ENCODE peak calls at places on chromosomes 13 and 19, in six cellular contexts. Z, B, J, D, S and I are unnamed samples.

GRCh38 chr19:43820861-43821215 is 6.3 kb upstream of the ZNF283 start:
- DNase-seq in B (no peak), S (no peak), Z (no peak), D (no peak), J (no peak), I (no peak)

GRCh38 chr19:35139618-35139943 is 957 bp downstream of the FXYD1 start:
- DNase-seq in D (no peak), J (no peak), Z (no peak), B (no peak), S (no peak), I (no peak)

GRCh38 chr13:97307882-97308624 is 85.9 kb downstream of the MBNL2 start:
- DNase-seq in S (no peak), Z (no peak), J (peak; percentile 63), B (no peak), D (no peak), I (peak; percentile 46)

GRCh38 chr13:85638815-85639393 is 160.3 kb downstream of the SLITRK6 start:
- DNase-seq in B (no peak), D (no peak), Z (no peak), S (no peak), J (no peak), I (no peak)

GRCh38 chr19:17965370-17966114 is 1.4 kb upstream of the KCNN1 start:
- DNase-seq in D (no peak), J (no peak), B (no peak), Z (no peak), S (no peak), I (no peak)

GRCh38 chr13:73317140-73317539 is 258.3 kb downstream of the KLF5 start:
- DNase-seq in S (no peak), Z (no peak), D (no peak), B (no peak), J (no peak), I (no peak)

GRCh38 chr19:28815257-28815656 is 397.7 kb downstream of the UQCRFS1 start:
- DNase-seq in Z (no peak), S (no peak), D (no peak), B (no peak), J (no peak), I (no peak)

GRCh38 chr19:3420244-3420755 is 53.9 kb downstream of the NFIC start:
- DNase-seq in B (no peak), J (no peak), S (no peak), D (no peak), Z (no peak), I (no peak)

GRCh38 chr13:24670927-24671326 is 9.3 kb upstream of the ATP12A start:
- DNase-seq in J (peak; percentile 23), D (no peak), B (peak; percentile 55), S (no peak), Z (no peak), I (peak; percentile 29)

DNA sequence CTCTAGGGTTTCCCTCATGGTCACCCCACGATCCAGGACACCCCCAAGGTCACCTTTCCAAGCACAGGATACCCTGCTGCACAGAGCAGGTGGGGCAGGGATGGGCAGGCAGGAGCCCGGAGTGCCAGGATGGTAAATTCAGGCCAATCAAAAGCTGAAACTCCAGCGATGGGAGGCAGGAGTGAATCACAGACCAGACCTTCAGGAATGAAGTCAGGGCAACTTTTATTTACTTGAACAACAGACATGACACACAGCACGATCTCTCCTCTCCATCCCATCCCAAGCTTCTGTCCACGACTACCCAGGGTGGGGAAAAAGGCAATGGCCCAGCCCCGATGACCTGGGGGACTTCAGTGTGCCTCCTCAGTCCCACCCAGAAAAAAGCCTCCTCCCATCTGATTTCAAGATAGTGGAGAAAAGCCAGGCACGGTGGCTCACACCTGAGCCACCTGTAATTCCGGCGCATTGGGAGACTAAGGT is 39.1 kb downstream of the ZSWIM4 start:
- DNase-seq in D (no peak), S (no peak), Z (no peak), J (peak; percentile 47), B (peak; percentile 38), I (peak; percentile 69)
- H3K27ac ChIP-seq in D (peak overlapping the region; percentile 71), S (peak overlapping the region; percentile 74), Z (no peak overlapping the region), J (no peak overlapping the region), B (no peak overlapping the region), I (peak overlapping the region; percentile 59)

GRCh38 chr19:15418588-15419412 is at the start of gene AKAP8L:
- DNase-seq in D (peak; percentile 100), B (peak; percentile 99), J (peak; percentile 100), S (peak; percentile 97), Z (peak; percentile 98), I (peak; percentile 99)

GRCh38 chr19:15418112-15418587 is 638 bp downstream of the AKAP8L start:
- DNase-seq in S (no peak), Z (no peak), J (peak; percentile 50), B (no peak), D (no peak), I (no peak)

GRCh38 chr19:15419413-15420025 is 731 bp upstream of the AKAP8L start:
- DNase-seq in Z (no peak), J (peak; percentile 14), D (no peak), S (no peak), B (peak; percentile 51), I (no peak)

GRCh38 chr19:15421136-15421535 is 2.3 kb upstream of the AKAP8L start:
- DNase-seq in B (no peak), J (no peak), Z (no peak), S (no peak), D (no peak), I (no peak)

DNA sequence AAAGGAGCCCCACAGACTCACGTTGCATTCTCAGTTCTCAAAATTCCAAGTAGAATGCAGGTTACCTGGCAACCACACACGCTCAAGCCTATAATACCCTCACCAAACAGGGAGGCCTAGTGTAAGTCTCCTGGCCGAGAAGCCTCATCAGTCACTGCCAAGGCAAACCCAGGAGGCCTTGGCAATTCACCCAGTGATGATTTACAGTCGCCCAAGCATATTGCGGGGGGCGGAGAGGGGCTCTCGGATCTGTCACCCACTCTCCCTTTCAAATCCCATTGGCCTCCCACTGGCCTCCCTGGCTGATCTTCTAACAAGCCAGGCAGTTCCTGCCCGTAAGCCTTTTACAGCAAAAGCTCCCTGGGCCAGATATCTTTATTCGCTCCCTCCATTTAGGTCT is 1.1 kb downstream of the AKAP8L start:
- DNase-seq in D (no peak), Z (no peak), B (no peak), J (peak; percentile 22), S (no peak), I (no peak)
- H3K27ac ChIP-seq in D (no peak overlapping the region), Z (no peak overlapping the region), B (peak overlapping the region; percentile 67), J (peak overlapping the region; percentile 95), S (peak overlapping the region; percentile 75), I (no peak overlapping the region)

GRCh38 chr19:40362160-40362559 is 13.7 kb downstream of the PLD3 start:
- DNase-seq in D (no peak), S (no peak), Z (no peak), B (no peak), J (no peak), I (no peak)
- H3K27ac ChIP-seq in D (no peak overlapping the region), S (no peak overlapping the region), Z (no peak overlapping the region), B (no peak overlapping the region), J (no peak overlapping the region), I (no peak overlapping the region)

DNA sequence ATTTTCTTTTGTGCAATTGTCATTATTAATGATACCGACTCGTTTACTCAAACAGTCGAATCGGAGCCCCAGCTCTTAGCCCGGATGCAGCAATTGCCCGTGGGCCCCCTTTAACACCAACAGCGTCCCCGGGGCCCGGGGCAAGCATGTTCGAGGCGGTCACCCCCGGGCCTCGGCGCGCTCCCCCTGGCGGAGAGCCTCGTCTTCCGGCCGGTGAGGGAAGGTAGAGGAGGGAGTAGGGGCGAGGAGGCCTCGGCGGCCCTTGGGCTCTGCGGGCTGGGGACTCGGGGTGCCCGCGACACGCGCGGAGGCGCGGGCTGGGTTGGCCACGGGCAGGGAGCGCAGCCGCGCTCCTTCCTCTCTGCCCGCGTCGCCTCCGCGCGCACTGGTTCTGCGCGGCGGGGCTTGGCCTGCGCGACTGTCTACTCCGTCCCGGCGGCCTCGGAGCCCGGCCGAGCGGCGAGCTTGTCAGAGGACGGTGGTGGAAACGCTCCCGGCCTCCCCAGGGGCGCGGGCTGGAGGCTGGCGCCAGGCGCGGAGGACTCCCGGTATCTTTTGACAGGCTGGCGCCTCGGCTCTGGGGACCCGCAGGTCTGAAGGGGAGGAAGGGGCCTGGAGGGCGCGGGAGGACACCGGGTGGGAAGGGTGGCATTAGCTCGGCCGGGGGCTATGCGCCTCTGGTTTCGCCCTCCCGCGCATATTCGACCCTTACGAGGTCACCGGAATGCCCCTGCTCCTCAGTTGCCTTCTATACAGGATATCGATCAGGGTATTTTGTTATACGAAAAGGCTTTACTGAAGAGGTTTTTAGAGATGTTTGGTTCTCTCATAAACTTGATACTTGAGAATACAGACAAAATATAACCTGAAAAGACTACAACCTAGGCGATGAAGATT is 1.5 kb downstream of the BIVM start:
- DNase-seq in B (no peak), Z (peak; percentile 84), D (peak; percentile 63), S (peak; percentile 65), J (peak; percentile 86), I (peak; percentile 59)
- H3K27ac ChIP-seq in B (no peak overlapping the region), Z (peak overlapping the region; percentile 59), D (no peak overlapping the region), S (peak overlapping the region; percentile 24), J (no peak overlapping the region), I (no peak overlapping the region)

GRCh38 chr19:55360902-55361301 is 2.2 kb downstream of the GARIN5B start:
- DNase-seq in J (no peak), S (no peak), D (no peak), B (no peak), Z (no peak), I (no peak)
- H3K27ac ChIP-seq in J (no peak overlapping the region), S (no peak overlapping the region), D (no peak overlapping the region), B (no peak overlapping the region), Z (no peak overlapping the region), I (no peak overlapping the region)